ENCODE peak calls at places on chromosome X, in seven cellular contexts. R is uterus; Y is IMR-90; T is tibial nerve; N is stomach; I is GM23338; O is CD4-positive, alpha-beta memory T cell. S is an unnamed sample.

GRCh38 chrX:34638116-34638515 is 19.0 kb downstream of the TMEM47 start:
- DNase-seq in R (no peak), T (peak), N (no peak), O (no peak), I (peak), Y (peak), S (no peak)

GRCh38 chrX:17007134-17007768 is 60.8 kb downstream of the REPS2 start:
- DNase-seq in R (no peak), I (peak), Y (no peak), N (no peak), O (no peak), T (no peak), S (no peak)

GRCh38 chrX:103615781-103616180 is 8.0 kb downstream of the TCEAL3 start:
- DNase-seq in Y (peak), O (no peak), I (no peak), N (no peak), R (no peak), T (no peak), S (no peak)

GRCh38 chrX:130834149-130834548 is 68.9 kb downstream of the ENOX2 start:
- DNase-seq in N (no peak), T (no peak), R (no peak), Y (no peak), O (no peak), I (peak), S (no peak)

GRCh38 chrX:9352683-9353430 is 112.0 kb upstream of the TBL1X start:
- DNase-seq in T (peak), N (peak), I (no peak), Y (peak), O (peak), R (no peak), S (no peak)

GRCh38 chrX:50814701-50815476 is 895 bp upstream of the SHROOM4 start:
- DNase-seq in R (no peak), I (no peak), N (no peak), Y (peak), T (no peak), O (no peak), S (no peak)

GRCh38 chrX:119690921-119691716 is 1.8 kb downstream of the SEPTIN6 start:
- DNase-seq in T (no peak), N (no peak), Y (peak), I (peak), R (no peak), O (no peak), S (no peak)

GRCh38 chrX:41634284-41634683 is 54.5 kb upstream of the GPR34 start:
- DNase-seq in T (peak), Y (peak), N (no peak), R (no peak), O (no peak), I (no peak), S (no peak)

GRCh38 chrX:107574054-107574683 is 54.1 kb upstream of the PRPS1 start:
- DNase-seq in N (no peak), T (no peak), Y (peak), O (no peak), I (no peak), R (no peak), S (no peak)

GRCh38 chrX:506341-506740 is 119.6 kb upstream of the PPP2R3B start:
- DNase-seq in Y (no peak), N (no peak), O (no peak), I (no peak), R (no peak), T (no peak), S (no peak)

GRCh38 chrX:111869639-111870034 is 6.3 kb upstream of the TRPC5OS start:
- DNase-seq in R (no peak), T (peak), O (peak), I (peak), N (peak), Y (peak), S (peak)

GRCh38 chrX:145856181-145856580 is 38.6 kb downstream of the SLITRK2 start:
- DNase-seq in I (no peak), O (no peak), T (no peak), R (no peak), N (no peak), Y (no peak), S (no peak)

GRCh38 chrX:133056341-133056740 is 40.6 kb downstream of the USP26 start:
- DNase-seq in Y (no peak), I (no peak), O (no peak), N (no peak), R (no peak), T (no peak), S (no peak)

GRCh38 chrX:111387470-111387869 is 24.5 kb downstream of the DCX start:
- DNase-seq in O (no peak), T (no peak), N (no peak), Y (no peak), R (no peak), I (no peak), S (no peak)

GRCh38 chrX:63740382-63740781 is 44.6 kb downstream of the ARHGEF9 start:
- DNase-seq in O (no peak), I (no peak), T (no peak), R (no peak), Y (no peak), N (no peak), S (no peak)

GRCh38 chrX:136747003-136747986 is 33.4 kb downstream of the ARHGEF6 start:
- DNase-seq in N (no peak), Y (no peak), I (no peak), R (no peak), T (no peak), O (no peak), S (no peak)

GRCh38 chrX:134679226-134679625 is 21.0 kb upstream of the PLAC1 start:
- DNase-seq in R (no peak), O (no peak), I (no peak), N (no peak), T (peak), Y (peak), S (no peak)

GRCh38 chrX:119736206-119736764 is 22.1 kb upstream of the SOWAHD start:
- DNase-seq in O (no peak), T (no peak), N (no peak), I (no peak), Y (peak), R (no peak), S (no peak)

GRCh38 chrX:77953708-77954107 is 15.7 kb downstream of the PGAM4 start:
- DNase-seq in N (no peak), Y (peak), O (no peak), T (no peak), R (no peak), I (no peak), S (no peak)

GRCh38 chrX:98067611-98068010 is 1183.9 kb downstream of the RPA4 start:
- DNase-seq in R (no peak), N (no peak), T (no peak), I (no peak), O (no peak), Y (peak), S (no peak)

GRCh38 chrX:119399772-119400101 is 601 bp downstream of the SLC25A43 start:
- DNase-seq in I (peak), N (no peak), Y (no peak), O (no peak), T (no peak), R (no peak), S (no peak)

GRCh38 chrX:21800344-21800770 is 39.1 kb upstream of the MBTPS2 start:
- DNase-seq in T (no peak), N (no peak), Y (peak), R (no peak), O (no peak), I (no peak), S (no peak)

GRCh38 chrX:17038277-17038676 is 91.8 kb downstream of the REPS2 start:
- DNase-seq in O (no peak), T (peak), Y (no peak), R (peak), I (no peak), N (no peak), S (no peak)

GRCh38 chrX:129997081-129997480 is 14.6 kb downstream of the BCORL1 start:
- DNase-seq in Y (no peak), O (no peak), N (no peak), R (no peak), T (no peak), I (no peak), S (no peak)

GRCh38 chrX:98956014-98956413 is 1454.1 kb downstream of the PCDH19 start:
- DNase-seq in Y (no peak), N (no peak), O (no peak), I (peak), R (no peak), T (no peak), S (no peak)

GRCh38 chrX:18875256-18875878 is 108.5 kb downstream of the PHKA2 start:
- DNase-seq in Y (no peak), N (no peak), I (no peak), T (no peak), R (no peak), O (no peak), S (no peak)

GRCh38 chrX:4035874-4036273 is 322.4 kb upstream of the PRKX start:
- DNase-seq in O (no peak), N (no peak), Y (no peak), I (no peak), T (no peak), R (no peak), S (no peak)

GRCh38 chrX:15838017-15838416 is 16.6 kb downstream of the AP1S2 start:
- DNase-seq in N (no peak), Y (no peak), T (no peak), O (no peak), I (peak), R (no peak), S (no peak)

GRCh38 chrX:34956915-34957314 is 14.3 kb downstream of the FAM47B start:
- DNase-seq in Y (peak), R (no peak), I (no peak), N (no peak), O (no peak), T (no peak), S (no peak)

GRCh38 chrX:134999469-134999868 is 8.7 kb downstream of the SMIM10 start:
- DNase-seq in R (no peak), O (no peak), Y (peak), I (peak), T (no peak), N (no peak), S (no peak)

GRCh38 chrX:8731579-8732395 is at the start of gene ANOS1:
- DNase-seq in T (peak), N (peak), O (no peak), Y (no peak), R (no peak), I (peak), S (peak)

GRCh38 chrX:135484636-135485289 is 35.7 kb upstream of the INTS6L start:
- DNase-seq in T (peak), O (peak), I (peak), N (no peak), R (no peak), Y (peak), S (no peak)

GRCh38 chrX:482192-482701 is 95.5 kb upstream of the PPP2R3B start:
- DNase-seq in I (no peak), N (no peak), T (no peak), R (no peak), O (no peak), Y (no peak), S (no peak)

GRCh38 chrX:124335598-124335997 is 3.1 kb downstream of the TEX13D start:
- DNase-seq in N (no peak), T (no peak), O (no peak), R (no peak), I (no peak), Y (no peak), S (no peak)

GRCh38 chrX:124338733-124339514 is 6.5 kb downstream of the TEX13D start:
- DNase-seq in I (no peak), Y (no peak), T (no peak), R (no peak), N (no peak), O (peak), S (no peak)

GRCh38 chrX:124337916-124338315 is 5.5 kb downstream of the TEX13D start:
- DNase-seq in O (no peak), R (no peak), T (no peak), N (no peak), I (no peak), Y (no peak), S (no peak)

GRCh38 chrX:124332481-124333424 is at the start of gene TEX13D:
- DNase-seq in R (no peak), Y (no peak), O (no peak), I (peak), T (no peak), N (no peak), S (no peak)

GRCh38 chrX:124333862-124334261 is 1.4 kb downstream of the TEX13D start:
- DNase-seq in R (no peak), Y (no peak), N (no peak), I (no peak), T (no peak), O (no peak), S (no peak)
- H3K27ac ChIP-seq in R (no peak), Y (no peak), N (no peak), I (no peak), T (no peak), O (no peak), S (no peak)

GRCh38 chrX:43973249-43973672 is at the start of gene NDP:
- DNase-seq in I (peak), Y (no peak), T (no peak), O (no peak), R (no peak), N (no peak), S (no peak)

GRCh38 chrX:43969504-43970501 is 3.4 kb downstream of the NDP start:
- DNase-seq in T (no peak), R (no peak), I (peak), Y (peak), O (no peak), N (no peak), S (no peak)

GRCh38 chrX:43970528-43970927 is 2.7 kb downstream of the NDP start:
- DNase-seq in N (no peak), T (no peak), I (no peak), Y (peak), O (no peak), R (no peak), S (no peak)

GRCh38 chrX:43974076-43974475 is 886 bp upstream of the NDP start:
- DNase-seq in T (no peak), N (no peak), O (no peak), I (no peak), R (no peak), Y (no peak), S (no peak)

DNA sequence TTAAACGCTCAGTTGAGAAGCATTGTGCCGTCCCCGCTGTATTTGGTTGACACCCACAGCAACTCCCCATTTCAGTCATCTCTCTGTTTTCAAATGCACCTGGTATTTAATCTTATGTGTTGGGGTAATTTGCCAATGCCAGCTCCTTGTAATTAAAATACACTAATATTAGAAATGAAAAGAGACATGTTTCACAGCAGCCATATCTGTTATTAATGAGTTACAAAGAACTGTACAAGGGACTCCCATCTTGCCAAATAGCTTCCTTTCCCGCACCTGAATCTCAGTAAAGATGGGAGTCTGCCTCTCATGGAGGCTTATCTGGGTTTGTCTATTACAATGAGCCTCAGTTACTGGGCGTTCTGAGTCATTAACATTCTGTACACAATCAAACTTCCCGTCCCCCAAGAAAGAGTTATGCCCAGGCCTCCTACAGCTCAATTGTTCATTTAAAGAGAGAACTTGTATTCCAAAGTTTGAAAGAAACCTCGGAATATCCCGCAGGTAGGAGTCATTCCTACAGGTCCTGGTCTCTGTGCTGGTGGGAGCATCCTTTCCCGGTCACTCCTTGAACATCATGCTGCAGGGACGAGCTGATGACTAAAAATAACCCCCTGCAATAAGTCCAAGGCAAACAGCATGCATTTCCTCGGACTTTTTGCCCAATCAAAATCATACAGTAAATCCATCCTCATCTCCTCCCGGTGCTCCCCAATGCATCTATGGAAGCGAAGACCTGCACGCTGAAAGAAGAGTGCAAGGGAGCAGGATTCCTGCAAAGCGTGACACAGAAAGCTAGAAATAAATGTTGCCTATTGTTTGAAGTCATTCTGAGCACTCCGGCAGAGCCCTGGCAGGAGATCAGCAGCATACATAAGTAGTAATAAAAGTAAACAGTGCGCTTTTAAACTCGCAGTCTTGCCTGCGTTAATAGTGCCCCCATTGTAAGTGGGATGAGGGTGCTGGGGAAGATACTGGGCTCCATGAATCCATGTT is 926 bp downstream of the NDP start:
- DNase-seq in T (no peak), I (no peak), O (no peak), R (no peak), Y (peak), N (no peak), S (no peak)
- H3K4me3 ChIP-seq in T (peak), I (peak), O (no peak), R (peak), Y (no peak), N (peak), S (no peak)

GRCh38 chrX:23884427-23885024 is 23.2 kb downstream of the APOO start:
- DNase-seq in Y (peak), N (no peak), T (no peak), R (no peak), O (no peak), I (no peak), S (no peak)
- H3K27ac ChIP-seq in Y (no peak), N (no peak), T (no peak), R (peak), O (no peak), I (no peak), S (no peak)

DNA sequence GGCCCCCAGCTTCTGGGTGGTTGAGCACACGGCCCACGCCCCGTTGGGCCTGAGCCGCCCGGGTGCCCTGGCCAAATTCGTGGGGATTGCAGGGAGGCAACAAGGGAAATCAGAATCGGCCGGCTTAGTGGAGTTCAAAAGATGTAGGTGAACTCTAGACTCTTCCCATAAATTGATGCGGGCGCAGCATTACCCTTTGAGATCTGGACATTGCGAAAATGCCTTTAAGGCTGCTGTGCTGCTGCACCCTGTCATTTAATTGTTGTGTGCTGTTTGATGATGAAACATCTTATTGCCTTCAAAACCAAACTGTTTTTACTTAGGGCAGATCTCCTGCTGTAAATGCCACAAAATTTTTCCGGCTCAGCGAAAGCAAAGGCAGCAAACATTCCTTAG is 409 bp upstream of the MPP1 start:
- DNase-seq in T (no peak), R (no peak), Y (peak), N (no peak), I (peak), O (no peak), S (no peak)
- H3K4me3 ChIP-seq in T (peak), R (peak), Y (peak), N (peak), I (peak), O (peak), S (peak)

DNA sequence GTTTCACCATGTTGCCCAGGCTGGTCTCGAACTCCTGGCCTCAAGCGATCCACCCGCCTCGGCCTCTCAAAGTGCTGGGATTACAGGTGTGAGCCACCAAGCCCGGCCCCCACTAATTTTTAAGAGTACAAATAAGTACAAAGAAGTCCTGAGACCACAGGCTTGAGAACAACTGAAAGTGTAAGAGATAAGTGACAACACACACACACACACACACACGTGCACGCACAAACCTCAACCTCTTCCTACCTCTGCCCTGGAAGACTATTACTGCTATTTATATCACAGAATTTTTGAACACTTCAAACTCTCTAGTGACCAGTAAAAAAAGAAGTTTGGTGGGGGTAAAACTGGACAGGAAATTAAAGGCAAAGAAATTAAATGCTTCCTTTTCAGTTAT is 7.5 kb downstream of the KLHL15 start:
- DNase-seq in O (peak), Y (no peak), N (no peak), T (no peak), I (no peak), R (no peak), S (no peak)
- H3K27ac ChIP-seq in O (no peak), Y (no peak), N (no peak), T (no peak), I (no peak), R (no peak), S (no peak)

GRCh38 chrX:20139966-20140365 is 1.7 kb downstream of the EIF1AX start:
- DNase-seq in Y (peak), T (no peak), I (no peak), R (no peak), O (no peak), N (no peak), S (no peak)
- H3K4me3 ChIP-seq in Y (peak), T (peak), I (peak), R (peak), O (peak), N (peak), S (peak)

DNA sequence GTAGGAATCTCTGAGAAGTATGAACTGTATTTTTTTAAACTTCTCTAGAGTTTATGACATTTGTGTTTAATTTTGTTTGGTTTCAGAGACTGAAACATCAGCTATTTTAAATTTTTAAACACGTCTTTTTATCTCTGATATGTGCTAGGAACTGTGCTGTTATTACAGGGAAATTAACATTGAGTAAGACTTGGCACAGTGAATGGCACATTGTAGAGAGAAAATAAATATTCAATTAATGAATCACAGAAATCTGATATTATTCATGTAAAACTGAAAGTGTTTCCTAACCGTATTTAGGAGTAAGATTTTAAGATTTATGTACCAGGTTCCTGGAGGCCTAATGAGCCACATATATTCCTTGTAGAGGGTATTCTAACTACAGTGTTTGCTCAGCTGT is 120.8 kb upstream of the FAM9C start:
- DNase-seq in O (no peak), N (no peak), T (no peak), Y (no peak), I (no peak), R (no peak), S (no peak)
- H3K27ac ChIP-seq in O (no peak), N (no peak), T (peak), Y (no peak), I (no peak), R (peak), S (peak)

GRCh38 chrX:154376768-154377167 is 2.3 kb upstream of the EMD start:
- DNase-seq in N (no peak), T (no peak), Y (peak), I (no peak), O (no peak), R (peak), S (no peak)

GRCh38 chrX:154374361-154375155 is at the start of gene FLNA:
- DNase-seq in O (no peak), N (peak), I (peak), Y (no peak), T (no peak), R (peak), S (peak)

GRCh38 chrX:154372612-154373022 is 1.8 kb downstream of the FLNA start:
- DNase-seq in R (peak), I (no peak), N (no peak), Y (peak), T (no peak), O (peak), S (peak)

GRCh38 chrX:154373340-154374306 is 811 bp downstream of the FLNA start:
- DNase-seq in T (peak), Y (peak), I (peak), N (peak), O (no peak), R (peak), S (peak)

GRCh38 chrX:154375156-154375504 is 696 bp upstream of the FLNA start:
- DNase-seq in O (no peak), T (no peak), N (no peak), R (no peak), I (no peak), Y (no peak), S (no peak)
- H3K4me3 ChIP-seq in O (no peak), T (peak), N (peak), R (peak), I (peak), Y (peak), S (peak)

S was measured in heart right ventricle.